ENCODE peak calls at places on chromosomes 13 and 19, in eight cellular contexts. One of them, this sample, is unnamed.

GRCh38 chr13:32639502-32640105 is 53.4 kb downstream of the PDS5B start:
- DNase-seq in fibroblast of the conjunctiva: peak
- DNase-seq in T-helper 2 cell: no peak
- DNase-seq in naive thymus-derived CD8-positive, alpha-beta T cell: peak
- DNase-seq in HEK293T: peak
- DNase-seq in activated T-helper 2 cell treated with anti-CD3 and anti-CD28 coated beads, Interferon-gamma antibody, Interleukin-2, Interleukin-4, amounts not matched to agents 10 μg/mL and 5 μg/mL and 100 μg/mL, durations not matched to agents 14 hours and 24 hours and 36 hours: no peak
- DNase-seq in NCI-H1092: no peak
- DNase-seq in DMS153: no peak
- DNase-seq in this sample: peak

GRCh38 chr19:28633223-28634030 is 579.5 kb downstream of the UQCRFS1 start:
- DNase-seq in T-helper 2 cell: no peak
- DNase-seq in HEK293T: peak
- DNase-seq in naive thymus-derived CD8-positive, alpha-beta T cell: no peak
- DNase-seq in activated T-helper 2 cell treated with anti-CD3 and anti-CD28 coated beads, Interferon-gamma antibody, Interleukin-2, Interleukin-4, amounts not matched to agents 10 μg/mL and 5 μg/mL and 100 μg/mL, durations not matched to agents 14 hours and 24 hours and 36 hours: peak
- DNase-seq in fibroblast of the conjunctiva: peak
- DNase-seq in NCI-H1092: no peak
- DNase-seq in DMS153: peak
- DNase-seq in this sample: peak

GRCh38 chr19:46602392-46603194 is 1.5 kb downstream of the CALM3 start:
- DNase-seq in DMS153: no peak
- DNase-seq in fibroblast of the conjunctiva: no peak
- DNase-seq in naive thymus-derived CD8-positive, alpha-beta T cell: peak
- DNase-seq in T-helper 2 cell: no peak
- DNase-seq in HEK293T: peak
- DNase-seq in activated T-helper 2 cell treated with anti-CD3 and anti-CD28 coated beads, Interferon-gamma antibody, Interleukin-2, Interleukin-4, amounts not matched to agents 10 μg/mL and 5 μg/mL and 100 μg/mL, durations not matched to agents 14 hours and 24 hours and 36 hours: no peak
- DNase-seq in NCI-H1092: no peak
- DNase-seq in this sample: peak

GRCh38 chr13:23292596-23292995 is 111.8 kb downstream of the SGCG start:
- DNase-seq in DMS153: no peak
- DNase-seq in activated T-helper 2 cell treated with anti-CD3 and anti-CD28 coated beads, Interferon-gamma antibody, Interleukin-2, Interleukin-4, amounts not matched to agents 10 μg/mL and 5 μg/mL and 100 μg/mL, durations not matched to agents 14 hours and 24 hours and 36 hours: no peak
- DNase-seq in NCI-H1092: no peak
- DNase-seq in HEK293T: no peak
- DNase-seq in fibroblast of the conjunctiva: no peak
- DNase-seq in naive thymus-derived CD8-positive, alpha-beta T cell: no peak
- DNase-seq in T-helper 2 cell: no peak
- DNase-seq in this sample: no peak

GRCh38 chr19:28289294-28290063 is 923.5 kb downstream of the UQCRFS1 start:
- DNase-seq in fibroblast of the conjunctiva: no peak
- DNase-seq in T-helper 2 cell: no peak
- DNase-seq in activated T-helper 2 cell treated with anti-CD3 and anti-CD28 coated beads, Interferon-gamma antibody, Interleukin-2, Interleukin-4, amounts not matched to agents 10 μg/mL and 5 μg/mL and 100 μg/mL, durations not matched to agents 14 hours and 24 hours and 36 hours: no peak
- DNase-seq in HEK293T: no peak
- DNase-seq in NCI-H1092: peak
- DNase-seq in DMS153: peak
- DNase-seq in naive thymus-derived CD8-positive, alpha-beta T cell: no peak
- DNase-seq in this sample: no peak

GRCh38 chr19:23999821-24000610 is 85.3 kb downstream of the ZNF726 start:
- DNase-seq in HEK293T: no peak
- DNase-seq in naive thymus-derived CD8-positive, alpha-beta T cell: no peak
- DNase-seq in DMS153: no peak
- DNase-seq in NCI-H1092: no peak
- DNase-seq in T-helper 2 cell: no peak
- DNase-seq in fibroblast of the conjunctiva: no peak
- DNase-seq in activated T-helper 2 cell treated with anti-CD3 and anti-CD28 coated beads, Interferon-gamma antibody, Interleukin-2, Interleukin-4, amounts not matched to agents 10 μg/mL and 5 μg/mL and 100 μg/mL, durations not matched to agents 14 hours and 24 hours and 36 hours: no peak
- DNase-seq in this sample: no peak

GRCh38 chr19:30073152-30074000 is 131.3 kb downstream of the URI1 start:
- DNase-seq in naive thymus-derived CD8-positive, alpha-beta T cell: no peak
- DNase-seq in HEK293T: no peak
- DNase-seq in activated T-helper 2 cell treated with anti-CD3 and anti-CD28 coated beads, Interferon-gamma antibody, Interleukin-2, Interleukin-4, amounts not matched to agents 10 μg/mL and 5 μg/mL and 100 μg/mL, durations not matched to agents 14 hours and 24 hours and 36 hours: no peak
- DNase-seq in T-helper 2 cell: no peak
- DNase-seq in DMS153: no peak
- DNase-seq in fibroblast of the conjunctiva: no peak
- DNase-seq in NCI-H1092: no peak
- DNase-seq in this sample: no peak

GRCh38 chr19:54297759-54298305 is 15.1 kb downstream of the LILRA5 start:
- DNase-seq in activated T-helper 2 cell treated with anti-CD3 and anti-CD28 coated beads, Interferon-gamma antibody, Interleukin-2, Interleukin-4, amounts not matched to agents 10 μg/mL and 5 μg/mL and 100 μg/mL, durations not matched to agents 14 hours and 24 hours and 36 hours: no peak
- DNase-seq in HEK293T: no peak
- DNase-seq in fibroblast of the conjunctiva: no peak
- DNase-seq in naive thymus-derived CD8-positive, alpha-beta T cell: no peak
- DNase-seq in T-helper 2 cell: no peak
- DNase-seq in DMS153: no peak
- DNase-seq in NCI-H1092: no peak
- DNase-seq in this sample: peak

GRCh38 chr19:45348367-45349125 is 8.0 kb downstream of the KLC3 start:
- DNase-seq in NCI-H1092: no peak
- DNase-seq in T-helper 2 cell: no peak
- DNase-seq in HEK293T: no peak
- DNase-seq in fibroblast of the conjunctiva: no peak
- DNase-seq in naive thymus-derived CD8-positive, alpha-beta T cell: no peak
- DNase-seq in activated T-helper 2 cell treated with anti-CD3 and anti-CD28 coated beads, Interferon-gamma antibody, Interleukin-2, Interleukin-4, amounts not matched to agents 10 μg/mL and 5 μg/mL and 100 μg/mL, durations not matched to agents 14 hours and 24 hours and 36 hours: no peak
- DNase-seq in DMS153: no peak
- DNase-seq in this sample: no peak

GRCh38 chr13:32745509-32745908 is 159.3 kb downstream of the PDS5B start:
- DNase-seq in naive thymus-derived CD8-positive, alpha-beta T cell: no peak
- DNase-seq in NCI-H1092: no peak
- DNase-seq in T-helper 2 cell: no peak
- DNase-seq in fibroblast of the conjunctiva: no peak
- DNase-seq in DMS153: no peak
- DNase-seq in HEK293T: no peak
- DNase-seq in activated T-helper 2 cell treated with anti-CD3 and anti-CD28 coated beads, Interferon-gamma antibody, Interleukin-2, Interleukin-4, amounts not matched to agents 10 μg/mL and 5 μg/mL and 100 μg/mL, durations not matched to agents 14 hours and 24 hours and 36 hours: no peak
- DNase-seq in this sample: no peak

GRCh38 chr13:113924184-113924583 is 49.7 kb downstream of the C13orf46 start:
- DNase-seq in fibroblast of the conjunctiva: no peak
- DNase-seq in HEK293T: no peak
- DNase-seq in activated T-helper 2 cell treated with anti-CD3 and anti-CD28 coated beads, Interferon-gamma antibody, Interleukin-2, Interleukin-4, amounts not matched to agents 10 μg/mL and 5 μg/mL and 100 μg/mL, durations not matched to agents 14 hours and 24 hours and 36 hours: no peak
- DNase-seq in T-helper 2 cell: no peak
- DNase-seq in naive thymus-derived CD8-positive, alpha-beta T cell: no peak
- DNase-seq in NCI-H1092: no peak
- DNase-seq in DMS153: no peak
- DNase-seq in this sample: no peak

GRCh38 chr19:6423499-6424189 is 967 bp downstream of the KHSRP start:
- DNase-seq in T-helper 2 cell: no peak
- DNase-seq in DMS153: no peak
- DNase-seq in HEK293T: peak
- DNase-seq in NCI-H1092: no peak
- DNase-seq in naive thymus-derived CD8-positive, alpha-beta T cell: no peak
- DNase-seq in fibroblast of the conjunctiva: peak
- DNase-seq in activated T-helper 2 cell treated with anti-CD3 and anti-CD28 coated beads, Interferon-gamma antibody, Interleukin-2, Interleukin-4, amounts not matched to agents 10 μg/mL and 5 μg/mL and 100 μg/mL, durations not matched to agents 14 hours and 24 hours and 36 hours: peak
- DNase-seq in this sample: peak

GRCh38 chr19:55179570-55180484 is at the start of gene SYT5:
- DNase-seq in DMS153: no peak
- DNase-seq in NCI-H1092: no peak
- DNase-seq in activated T-helper 2 cell treated with anti-CD3 and anti-CD28 coated beads, Interferon-gamma antibody, Interleukin-2, Interleukin-4, amounts not matched to agents 10 μg/mL and 5 μg/mL and 100 μg/mL, durations not matched to agents 14 hours and 24 hours and 36 hours: peak
- DNase-seq in fibroblast of the conjunctiva: no peak
- DNase-seq in HEK293T: peak
- DNase-seq in T-helper 2 cell: peak
- DNase-seq in naive thymus-derived CD8-positive, alpha-beta T cell: peak
- DNase-seq in this sample: peak

GRCh38 chr13:39942901-39943273 is 287.4 kb downstream of the COG6 start:
- DNase-seq in HEK293T: peak
- DNase-seq in fibroblast of the conjunctiva: peak
- DNase-seq in T-helper 2 cell: peak
- DNase-seq in naive thymus-derived CD8-positive, alpha-beta T cell: peak
- DNase-seq in activated T-helper 2 cell treated with anti-CD3 and anti-CD28 coated beads, Interferon-gamma antibody, Interleukin-2, Interleukin-4, amounts not matched to agents 10 μg/mL and 5 μg/mL and 100 μg/mL, durations not matched to agents 14 hours and 24 hours and 36 hours: peak
- DNase-seq in NCI-H1092: peak
- DNase-seq in DMS153: peak
- DNase-seq in this sample: peak

GRCh38 chr13:110790371-110790770 is 76.9 kb downstream of the ING1 start:
- DNase-seq in NCI-H1092: no peak
- DNase-seq in activated T-helper 2 cell treated with anti-CD3 and anti-CD28 coated beads, Interferon-gamma antibody, Interleukin-2, Interleukin-4, amounts not matched to agents 10 μg/mL and 5 μg/mL and 100 μg/mL, durations not matched to agents 14 hours and 24 hours and 36 hours: no peak
- DNase-seq in DMS153: no peak
- DNase-seq in fibroblast of the conjunctiva: no peak
- DNase-seq in HEK293T: no peak
- DNase-seq in naive thymus-derived CD8-positive, alpha-beta T cell: no peak
- DNase-seq in T-helper 2 cell: no peak
- DNase-seq in this sample: no peak

GRCh38 chr13:38667526-38668094 is 19.3 kb upstream of the FREM2 start:
- DNase-seq in DMS153: no peak
- DNase-seq in NCI-H1092: no peak
- DNase-seq in fibroblast of the conjunctiva: no peak
- DNase-seq in T-helper 2 cell: no peak
- DNase-seq in naive thymus-derived CD8-positive, alpha-beta T cell: no peak
- DNase-seq in HEK293T: no peak
- DNase-seq in activated T-helper 2 cell treated with anti-CD3 and anti-CD28 coated beads, Interferon-gamma antibody, Interleukin-2, Interleukin-4, amounts not matched to agents 10 μg/mL and 5 μg/mL and 100 μg/mL, durations not matched to agents 14 hours and 24 hours and 36 hours: no peak
- DNase-seq in this sample: no peak

GRCh38 chr19:46648070-46648960 is 12.3 kb upstream of the GNG8 start:
- DNase-seq in fibroblast of the conjunctiva: no peak
- DNase-seq in HEK293T: no peak
- DNase-seq in naive thymus-derived CD8-positive, alpha-beta T cell: no peak
- DNase-seq in activated T-helper 2 cell treated with anti-CD3 and anti-CD28 coated beads, Interferon-gamma antibody, Interleukin-2, Interleukin-4, amounts not matched to agents 10 μg/mL and 5 μg/mL and 100 μg/mL, durations not matched to agents 14 hours and 24 hours and 36 hours: no peak
- DNase-seq in T-helper 2 cell: no peak
- DNase-seq in NCI-H1092: no peak
- DNase-seq in DMS153: no peak
- DNase-seq in this sample: no peak

This sample was measured in ELR.